ENCODE peak calls at places on chromosomes 13 and 19, in nine cellular contexts. B is CD8-positive, alpha-beta T cell; A is epithelial cell of esophagus; W is cardiac fibroblast; U is SK-N-SH; T is cardiac muscle cell; M is mucosa of descending colon; Q is DND-41; R is GM12865. E is an unnamed sample.

GRCh38 chr19:30862876-30863275 is 486.4 kb downstream of the TSHZ3 start:
- DNase-seq in B (no peak), A (no peak), W (no peak), U (no peak), T (no peak), M (no peak), Q (no peak), R (no peak), E (no peak)

GRCh38 chr13:23621316-23621645 is 51.1 kb downstream of the TNFRSF19 start:
- DNase-seq in B (no peak), A (peak), W (peak), U (no peak), T (no peak), M (no peak), Q (no peak), R (peak), E (peak)

GRCh38 chr13:34543836-34544235 is 398.2 kb upstream of the NBEA start:
- DNase-seq in B (no peak), A (peak), W (no peak), U (no peak), T (no peak), M (no peak), Q (no peak), R (no peak), E (no peak)

GRCh38 chr13:31038834-31039552 is 106.5 kb downstream of the TEX26 start:
- DNase-seq in B (no peak), A (no peak), W (peak), U (no peak), T (peak), M (no peak), Q (peak), R (peak), E (no peak)

GRCh38 chr13:99383511-99383921 is 76.3 kb upstream of the GPR183 start:
- DNase-seq in B (peak), A (no peak), W (no peak), U (no peak), T (no peak), M (no peak), Q (no peak), R (no peak), E (no peak)

GRCh38 chr13:51584731-51585191 is 499 bp downstream of the WDFY2 start:
- DNase-seq in B (peak), A (peak), W (peak), U (peak), T (peak), M (peak), Q (peak), R (peak), E (peak)

GRCh38 chr13:37058801-37059135 is 720 bp downstream of the SUPT20H start:
- DNase-seq in B (peak), A (peak), W (peak), U (peak), T (peak), M (peak), Q (peak), R (no peak), E (no peak)

GRCh38 chr13:28609936-28610335 is 49.0 kb upstream of the POMP start:
- DNase-seq in B (no peak), A (no peak), W (peak), U (no peak), T (peak), M (no peak), Q (no peak), R (no peak), E (peak)

GRCh38 chr13:89267734-89268133 is 1596.6 kb downstream of the SLITRK5 start:
- DNase-seq in B (no peak), A (peak), W (no peak), U (no peak), T (no peak), M (no peak), Q (no peak), R (no peak), E (no peak)

DNA sequence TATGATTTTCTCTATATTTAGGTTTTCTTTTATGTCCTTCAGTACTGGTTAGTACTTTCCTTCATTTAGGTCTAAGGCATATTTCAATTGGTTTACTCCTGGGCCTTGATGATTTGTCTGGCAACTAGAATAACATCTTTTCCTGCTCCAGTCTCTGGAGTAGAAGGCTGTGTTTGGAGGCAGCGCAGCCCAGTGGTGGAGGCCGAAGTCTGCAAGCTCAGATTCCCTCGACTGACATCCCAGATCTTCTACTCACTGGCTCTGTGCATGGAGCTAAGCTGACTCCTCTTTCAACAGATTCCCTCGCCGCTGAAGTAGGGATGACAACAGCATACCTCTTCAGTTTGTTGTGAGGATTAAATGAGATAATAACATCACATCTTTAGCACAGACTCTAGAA is 141.0 kb downstream of the RAP2A start:
- DNase-seq in B (no peak), A (peak), W (peak), U (no peak), T (peak), M (peak), Q (peak), R (peak), E (no peak)
- TF ChIP-seq CTCF in B (no peak), A (peak), W (peak), U (peak), T (peak), M (no peak), Q (peak), R (peak), E (peak)

GRCh38 chr19:56839665-56840451 is 668 bp downstream of the PEG3 start:
- DNase-seq in B (peak), A (peak), W (peak), U (peak), T (peak), M (peak), Q (no peak), R (no peak), E (peak)

GRCh38 chr19:56842421-56842820 is 1.9 kb upstream of the PEG3 start:
- DNase-seq in B (no peak), A (no peak), W (no peak), U (no peak), T (no peak), M (no peak), Q (no peak), R (no peak), E (no peak)

GRCh38 chr19:56841194-56841546 is 644 bp upstream of the PEG3 start:
- DNase-seq in B (no peak), A (no peak), W (no peak), U (no peak), T (no peak), M (no peak), Q (no peak), R (no peak), E (no peak)

GRCh38 chr19:56838930-56839664 is 1.4 kb downstream of the PEG3 start:
- DNase-seq in B (peak), A (peak), W (peak), U (peak), T (peak), M (peak), Q (no peak), R (no peak), E (peak)

DNA sequence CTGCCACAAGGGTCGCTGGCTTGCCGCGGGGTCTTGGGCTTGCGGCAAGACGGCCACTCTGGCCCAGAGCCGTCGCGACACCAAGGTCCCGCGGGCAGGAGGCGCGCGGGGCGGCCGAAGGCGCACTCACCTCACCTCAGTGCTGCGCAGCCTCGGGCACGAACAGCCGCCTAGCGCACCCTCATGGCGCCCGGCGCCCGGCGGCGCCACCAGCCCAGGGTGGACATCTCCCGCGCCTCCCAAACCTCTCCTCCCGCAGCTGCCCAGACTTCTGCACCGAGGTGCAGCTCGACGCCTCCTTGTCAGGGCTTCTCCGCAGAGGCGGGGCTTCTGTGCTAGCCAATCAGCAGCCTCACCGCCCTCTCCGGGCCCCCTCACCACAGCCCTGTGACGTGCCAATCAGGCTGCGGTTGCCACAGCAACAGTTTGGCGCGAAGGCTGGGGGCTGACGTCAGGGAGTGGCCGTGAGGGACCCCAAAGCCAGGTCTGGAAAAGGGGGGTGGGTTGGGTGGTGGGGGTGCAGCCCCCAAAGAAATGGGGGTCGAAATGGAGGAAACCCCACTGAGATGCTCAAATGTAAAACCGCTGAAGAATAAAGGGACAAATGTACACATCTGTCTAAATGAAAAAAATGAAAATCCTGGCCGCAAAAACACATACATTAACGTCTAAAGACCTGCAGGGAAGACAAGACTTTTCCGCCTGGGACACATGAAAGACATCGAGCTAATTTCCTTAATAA is at the start of the genes PEG3 and ZIM2:
- DNase-seq in B (no peak), A (no peak), W (peak), U (peak), T (peak), M (peak), Q (no peak), R (no peak), E (peak)
- H3K4me3 ChIP-seq in B (no peak), A (no peak), W (peak), U (peak), T (no peak), M (no peak), Q (no peak), R (no peak), E (peak)

GRCh38 chr19:44807162-44807561 is 1.7 kb upstream of the BCAM start:
- DNase-seq in B (no peak), A (peak), W (no peak), U (no peak), T (no peak), M (peak), Q (no peak), R (no peak), E (no peak)

GRCh38 chr19:44806271-44806670 is 2.6 kb upstream of the BCAM start:
- DNase-seq in B (no peak), A (peak), W (no peak), U (no peak), T (no peak), M (no peak), Q (no peak), R (no peak), E (no peak)

GRCh38 chr19:44809856-44810554 is 1.1 kb downstream of the BCAM start:
- DNase-seq in B (no peak), A (peak), W (no peak), U (no peak), T (no peak), M (no peak), Q (no peak), R (no peak), E (no peak)

GRCh38 chr19:44808463-44809371 is at the start of gene BCAM:
- DNase-seq in B (no peak), A (peak), W (peak), U (peak), T (peak), M (peak), Q (no peak), R (no peak), E (peak)

GRCh38 chr19:44807652-44808462 is 1.0 kb upstream of the BCAM start:
- DNase-seq in B (no peak), A (peak), W (peak), U (peak), T (peak), M (no peak), Q (no peak), R (no peak), E (no peak)
- TF ChIP-seq CTCF in B (no peak), A (peak), W (peak), U (peak), T (peak), M (no peak), Q (no peak), R (peak), E (peak)

GRCh38 chr13:38346764-38347163 is 2.9 kb upstream of the UFM1 start:
- DNase-seq in B (no peak), A (peak), W (no peak), U (no peak), T (no peak), M (no peak), Q (no peak), R (no peak), E (no peak)
- H3K4me3 ChIP-seq in B (no peak), A (no peak), W (no peak), U (no peak), T (no peak), M (no peak), Q (no peak), R (no peak), E (no peak)

DNA sequence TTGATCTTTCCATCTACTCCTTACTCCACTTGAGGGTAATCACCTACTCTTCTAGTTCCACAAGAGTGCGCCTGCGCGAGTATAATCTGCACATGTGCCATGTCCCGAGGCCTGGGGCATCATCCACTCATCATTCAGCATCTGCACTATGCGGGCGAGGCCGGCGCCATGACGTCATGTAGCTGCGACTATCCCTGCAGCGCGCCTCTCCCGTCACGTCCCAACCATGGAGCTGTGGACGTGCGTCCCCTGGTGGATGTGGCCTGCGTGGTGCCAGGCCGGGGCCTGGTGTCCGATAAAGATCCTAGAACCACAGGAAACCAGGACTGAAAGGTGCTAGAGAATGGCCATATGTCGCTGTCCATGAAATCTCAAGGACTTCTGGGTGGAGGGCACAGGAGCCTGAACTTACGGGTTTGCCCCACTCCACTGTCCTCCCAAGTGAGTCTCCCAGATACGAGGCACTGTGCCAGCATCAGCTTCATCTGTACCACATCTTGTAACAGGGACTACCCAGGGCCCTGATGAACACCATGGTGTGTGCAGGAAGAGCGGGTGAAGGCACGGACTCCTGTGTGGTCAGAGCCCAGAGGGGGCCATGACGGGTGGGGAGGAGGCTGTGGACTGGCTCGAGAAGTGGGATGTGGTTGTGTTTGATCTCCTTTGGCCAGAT is 2.7 kb upstream of the KLK2 start:
- DNase-seq in B (no peak), A (no peak), W (peak), U (peak), T (peak), M (no peak), Q (no peak), R (peak), E (peak)
- TF ChIP-seq CTCF in B (no peak), A (no peak), W (peak), U (peak), T (peak), M (no peak), Q (no peak), R (peak), E (no peak)

GRCh38 chr19:1843116-1843515 is 5.2 kb downstream of the REXO1 start:
- DNase-seq in B (no peak), A (no peak), W (no peak), U (no peak), T (no peak), M (no peak), Q (no peak), R (no peak), E (no peak)
- H3K4me3 ChIP-seq in B (no peak), A (no peak), W (no peak), U (no peak), T (no peak), M (no peak), Q (no peak), R (no peak), E (no peak)

GRCh38 chr19:49301866-49302252 is 23.1 kb downstream of the SLC6A16 start:
- DNase-seq in B (no peak), A (no peak), W (no peak), U (no peak), T (no peak), M (no peak), Q (no peak), R (no peak), E (no peak)
- TF ChIP-seq CTCF in B (no peak), A (no peak), W (no peak), U (no peak), T (no peak), M (no peak), Q (no peak), R (no peak), E (no peak)

E was measured in foreskin fibroblast.